ENCODE peak calls at places on chromosomes 11 and 22, in six cellular contexts. K is A549; G is Peyer's patch; A is heart left ventricle; M is heart right ventricle; P is CD8-positive, alpha-beta T cell. Y is an unnamed sample. For H3K9me3, the result is how much of the 10 kb centered on the place peaks cover.

GRCh38 chr11:73272680-73273038 is 521 bp downstream of the P2RY6 start:
- DNase-seq in K (no peak), G (peak), A (no peak), M (no peak), P (no peak), Y (no peak)

GRCh38 chr11:10604340-10604748 is 35.9 kb upstream of the LYVE1 start:
- DNase-seq in K (no peak), G (no peak), A (peak), M (no peak), P (no peak), Y (peak)

GRCh38 chr22:43005106-43005505 is 9.8 kb downstream of the PACSIN2 start:
- DNase-seq in K (no peak), G (no peak), A (no peak), M (no peak), P (no peak), Y (no peak)

GRCh38 chr11:1280116-1281035 is 29.1 kb downstream of the TOLLIP start:
- DNase-seq in K (no peak), G (no peak), A (no peak), M (no peak), P (no peak), Y (no peak)

GRCh38 chr11:59204736-59205135 is 8.0 kb downstream of the MPEG1 start:
- DNase-seq in K (no peak), G (no peak), A (no peak), M (no peak), P (no peak), Y (no peak)

GRCh38 chr11:62601114-62601363 is 626 bp downstream of the MTA2 start:
- DNase-seq in K (no peak), G (peak), A (peak), M (peak), P (no peak), Y (peak)

GRCh38 chr11:40276960-40277359 is 1182.5 kb downstream of the LRRC4C start:
- DNase-seq in K (no peak), G (no peak), A (no peak), M (no peak), P (no peak), Y (no peak)

GRCh38 chr22:34841321-34841901 is 224.5 kb upstream of the ISX start:
- DNase-seq in K (no peak), G (no peak), A (no peak), M (no peak), P (no peak), Y (no peak)

GRCh38 chr11:59207988-59208432 is 4.7 kb downstream of the MPEG1 start:
- DNase-seq in K (peak), G (peak), A (no peak), M (peak), P (no peak), Y (peak)

GRCh38 chr11:674406-674805 is 20.6 kb downstream of the DEAF1 start:
- DNase-seq in K (no peak), G (no peak), A (no peak), M (no peak), P (no peak), Y (no peak)

GRCh38 chr11:62853279-62853965 is 14.0 kb upstream of the WDR74 start:
- DNase-seq in K (no peak), G (no peak), A (no peak), M (no peak), P (no peak), Y (no peak)

GRCh38 chr22:39820266-39820665 is 73.3 kb downstream of the ENTHD1 start:
- DNase-seq in K (peak), G (no peak), A (no peak), M (no peak), P (no peak), Y (no peak)

GRCh38 chr22:44576311-44577260 is 78.6 kb upstream of the RTL6 start:
- DNase-seq in K (no peak), G (peak), A (peak), M (no peak), P (no peak), Y (no peak)

GRCh38 chr22:45334068-45334467 is 24.3 kb downstream of the FAM118A start:
- DNase-seq in K (no peak), G (no peak), A (no peak), M (no peak), P (no peak), Y (no peak)

GRCh38 chr11:9701799-9702198 is 37.9 kb downstream of the SWAP70 start:
- DNase-seq in K (no peak), G (no peak), A (no peak), M (no peak), P (no peak), Y (no peak)

GRCh38 chr11:125923012-125923579 is 18.8 kb downstream of the DDX25 start:
- DNase-seq in K (peak), G (peak), A (peak), M (peak), P (no peak), Y (peak)

GRCh38 chr11:88051386-88051785 is 123.9 kb downstream of the RAB38 start:
- DNase-seq in K (no peak), G (no peak), A (no peak), M (no peak), P (no peak), Y (no peak)

GRCh38 chr22:30857103-30857502 is 111.5 kb downstream of the MORC2 start:
- DNase-seq in K (no peak), G (peak), A (no peak), M (no peak), P (no peak), Y (no peak)

GRCh38 chr22:45919504-45920286 is 57.3 kb downstream of the WNT7B start:
- DNase-seq in K (no peak), G (no peak), A (no peak), M (no peak), P (no peak), Y (peak)

GRCh38 chr11:2194877-2195755 is 23.5 kb upstream of the TH start:
- DNase-seq in K (peak), G (peak), A (peak), M (no peak), P (peak), Y (no peak)

GRCh38 chr11:111450480-111451320 is 61.5 kb downstream of the BTG4 start:
- DNase-seq in K (no peak), G (no peak), A (no peak), M (no peak), P (no peak), Y (no peak)

GRCh38 chr11:125300791-125301218 is 136.3 kb downstream of the PKNOX2 start:
- DNase-seq in K (peak), G (no peak), A (no peak), M (no peak), P (no peak), Y (no peak)

GRCh38 chr11:17013548-17014320 is 480 bp downstream of the PLEKHA7 start:
- DNase-seq in K (peak), G (peak), A (no peak), M (no peak), P (no peak), Y (peak)

GRCh38 chr22:45502215-45503070 is at the start of gene FBLN1:
- DNase-seq in K (peak), G (no peak), A (peak), M (peak), P (no peak), Y (peak)

GRCh38 chr11:132576706-132577105 is 955.6 kb downstream of the OPCML start:
- DNase-seq in K (no peak), G (no peak), A (no peak), M (no peak), P (no peak), Y (no peak)

GRCh38 chr11:121298770-121299169 is 6.2 kb downstream of the SC5D start:
- DNase-seq in K (no peak), G (no peak), A (no peak), M (no peak), P (no peak), Y (no peak)

GRCh38 chr11:96145163-96145585 is 197.8 kb downstream of the MAML2 start:
- DNase-seq in K (no peak), G (no peak), A (no peak), M (no peak), P (no peak), Y (no peak)

GRCh38 chr11:56624661-56625110 is 10.0 kb upstream of the OR5M1 start:
- DNase-seq in K (peak), G (no peak), A (no peak), M (no peak), P (no peak), Y (no peak)

GRCh38 chr22:46087816-46088277 is 62.5 kb upstream of the PPARA start:
- DNase-seq in K (no peak), G (peak), A (peak), M (peak), P (no peak), Y (peak)

GRCh38 chr11:84854498-84854880 is 772.7 kb downstream of the DLG2 start:
- DNase-seq in K (no peak), G (no peak), A (no peak), M (no peak), P (no peak), Y (no peak)

GRCh38 chr22:20526628-20527355 is 19.4 kb downstream of the MED15 start:
- DNase-seq in K (no peak), G (no peak), A (no peak), M (no peak), P (no peak), Y (no peak)

GRCh38 chr11:77619576-77620198 is 17.9 kb downstream of the CLNS1A start:
- DNase-seq in K (peak), G (no peak), A (no peak), M (no peak), P (no peak), Y (no peak)

GRCh38 chr11:105057432-105057831 is 12.3 kb upstream of the CARD16 start:
- DNase-seq in K (no peak), G (no peak), A (no peak), M (no peak), P (no peak), Y (no peak)

GRCh38 chr11:30586251-30587144 is at the start of gene MPPED2:
- DNase-seq in K (peak), G (no peak), A (peak), M (peak), P (no peak), Y (peak)

GRCh38 chr22:38338772-38339379 is 21.6 kb upstream of the CSNK1E start:
- DNase-seq in K (no peak), G (peak), A (no peak), M (no peak), P (no peak), Y (no peak)

GRCh38 chr11:77039491-77040400 is 5.5 kb downstream of the B3GNT6 start:
- DNase-seq in K (no peak), G (peak), A (no peak), M (no peak), P (no peak), Y (peak)

GRCh38 chr11:19781351-19781750 is 68.7 kb downstream of the NAV2 start:
- DNase-seq in K (no peak), G (no peak), A (no peak), M (no peak), P (no peak), Y (no peak)

GRCh38 chr11:18726040-18726439 is at the start of gene IGSF22:
- DNase-seq in K (no peak), G (no peak), A (no peak), M (no peak), P (no peak), Y (no peak)

GRCh38 chr11:117220999-117221774 is 10.7 kb downstream of the PCSK7 start:
- DNase-seq in K (no peak), G (peak), A (peak), M (peak), P (no peak), Y (peak)

GRCh38 chr11:114612686-114613085 is 17.1 kb upstream of the NXPE4 start:
- DNase-seq in K (no peak), G (no peak), A (no peak), M (no peak), P (no peak), Y (no peak)
- H3K9me3 ChIP-seq in K (under half), G (under half), A (under half), M (half or more), P (under half), Y (under half)

GRCh38 chr11:65808744-65809341 is 22.0 kb downstream of the OVOL1 start:
- DNase-seq in K (no peak), G (no peak), A (no peak), M (no peak), P (no peak), Y (no peak)
- H3K27ac ChIP-seq in K (no peak), G (no peak), A (no peak), M (no peak), P (no peak), Y (no peak)

DNA sequence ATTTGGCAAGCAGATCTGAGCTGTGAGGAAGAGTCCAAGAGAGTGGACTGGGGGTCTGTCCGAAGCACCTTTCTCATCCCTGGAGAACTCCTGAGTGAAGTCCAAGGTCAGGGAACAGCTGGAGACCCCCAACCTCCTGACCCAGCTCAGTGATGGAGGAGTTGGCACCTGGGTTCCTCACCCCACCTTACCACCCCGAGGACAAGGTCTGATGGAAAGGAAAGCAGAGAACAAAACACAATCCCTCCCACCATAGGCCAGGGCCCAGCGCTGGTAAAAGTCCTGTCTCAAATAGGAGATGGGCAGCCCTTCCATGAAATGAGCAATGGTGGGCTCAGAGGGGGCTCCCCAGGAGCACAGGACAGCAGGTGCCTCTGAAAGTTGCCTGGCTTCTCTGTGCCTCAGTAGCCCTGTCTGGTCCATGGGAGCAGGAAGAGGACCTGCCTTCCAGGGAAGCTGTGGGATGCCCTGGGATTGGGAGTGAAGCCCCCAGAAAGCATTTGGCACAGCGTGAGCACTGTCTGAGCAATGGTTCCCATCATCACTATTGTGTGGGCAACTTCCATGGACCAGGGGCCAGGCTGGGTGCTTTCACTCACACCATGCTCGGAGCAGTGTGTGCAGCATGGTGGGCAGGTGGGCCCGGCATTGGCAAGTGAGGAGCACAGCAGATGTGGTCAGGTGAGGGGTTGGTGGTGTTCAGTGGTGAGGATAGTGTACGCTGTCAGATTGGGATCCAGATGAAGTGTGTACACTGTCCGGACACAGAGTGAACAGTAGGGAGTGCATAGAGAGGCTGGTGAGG is 7.5 kb downstream of the TRIM29 start:
- DNase-seq in K (no peak), G (peak), A (no peak), M (no peak), P (no peak), Y (no peak)
- H3K4me3 ChIP-seq in K (no peak), G (no peak), A (no peak), M (no peak), P (no peak), Y (no peak)

DNA sequence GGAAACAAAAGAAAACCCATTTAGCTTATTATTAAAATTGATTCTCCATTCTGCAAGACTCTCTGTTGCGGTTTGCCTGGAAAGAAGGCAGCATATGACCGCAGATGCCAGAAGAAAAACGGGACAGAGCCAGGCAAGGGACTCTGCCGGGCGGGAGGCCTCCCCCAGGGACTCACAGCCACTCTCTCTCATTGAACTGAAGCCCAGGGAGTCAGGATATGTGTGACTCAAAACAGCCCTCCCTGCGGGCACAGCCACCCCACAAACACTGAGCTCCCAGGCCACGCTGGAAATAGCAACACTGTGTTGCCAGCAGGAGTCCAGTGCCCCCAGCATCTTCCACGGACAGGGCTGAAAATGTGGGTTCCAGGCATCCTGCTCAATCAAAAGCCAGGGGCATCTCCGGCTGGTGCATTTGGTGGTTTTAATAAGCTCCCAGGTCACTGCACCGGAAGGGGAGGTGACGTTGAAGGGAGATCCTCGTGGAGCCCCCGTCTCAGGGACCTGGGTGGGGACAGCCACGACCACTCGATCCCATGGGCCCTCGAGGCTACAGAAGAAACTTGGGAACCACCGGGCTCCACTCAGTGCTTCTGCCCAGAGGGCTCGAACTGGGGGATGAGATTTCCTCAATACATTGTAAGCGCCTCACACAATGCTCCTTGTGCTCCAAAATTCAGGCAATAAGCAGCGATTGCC is 624.5 kb downstream of the TBC1D22A start:
- DNase-seq in K (no peak), G (no peak), A (peak), M (no peak), P (no peak), Y (no peak)
- H3K9me3 ChIP-seq in K (under half), G (under half), A (under half), M (under half), P (under half), Y (under half)

Y was measured in right cardiac atrium.